ENCODE peak calls at places on chromosome 20, in four cellular contexts. M, B, S and Y are unnamed samples.
A peak's percentile ranks its signal among the peaks of the same experiment; 100 is the strongest.

GRCh38 chr20:59192533-59192896 is 28.9 kb downstream of the ZNF831 start:
- DNase-seq in B (no peak), M (no peak), S (no peak), Y (no peak)

GRCh38 chr20:60447703-60448102 is 489.5 kb downstream of the CDH26 start:
- DNase-seq in S (no peak), B (no peak), M (no peak), Y (no peak)

GRCh38 chr20:32580970-32581838 is 3.9 kb downstream of the NOL4L start:
- DNase-seq in M (peak; percentile 22), B (no peak), S (no peak), Y (no peak)

GRCh38 chr20:64166712-64167615 is 2.7 kb downstream of the MYT1 start:
- DNase-seq in M (no peak), S (no peak), B (no peak), Y (no peak)

GRCh38 chr20:57614490-57615471 is 5.4 kb downstream of the ZBP1 start:
- DNase-seq in B (peak; percentile 62), M (no peak), S (peak; percentile 30), Y (peak; percentile 3)

GRCh38 chr20:9839626-9840025 is 750 bp upstream of the PAK5 start:
- DNase-seq in S (no peak), B (no peak), M (no peak), Y (no peak)

GRCh38 chr20:561437-562231 is 18.0 kb upstream of the CSNK2A1 start:
- DNase-seq in M (peak; percentile 22), S (peak; percentile 66), B (no peak), Y (peak; percentile 78)

GRCh38 chr20:57880155-57880648 is 170.4 kb upstream of the PMEPA1 start:
- DNase-seq in B (peak; percentile 80), M (no peak), S (no peak), Y (no peak)

GRCh38 chr20:1697592-1697991 is 40.0 kb upstream of the SIRPG start:
- DNase-seq in B (no peak), S (no peak), M (no peak), Y (no peak)

GRCh38 chr20:35773154-35773751 is 1.4 kb downstream of the PHF20 start:
- DNase-seq in S (no peak), B (no peak), M (peak; percentile 62), Y (peak; percentile 40)

GRCh38 chr20:54464003-54464402 is 11.4 kb upstream of the DOK5 start:
- DNase-seq in M (no peak), S (no peak), B (no peak), Y (no peak)

GRCh38 chr20:58597021-58597940 is 53.8 kb upstream of the STX16 start:
- DNase-seq in B (no peak), S (peak; percentile 64), M (no peak), Y (no peak)

GRCh38 chr20:32031007-32031958 is 20.8 kb upstream of the HCK start:
- DNase-seq in B (peak; percentile 91), S (peak; percentile 87), M (peak; percentile 49), Y (peak; percentile 69)

GRCh38 chr20:16301981-16302380 is 271.3 kb downstream of the KIF16B start:
- DNase-seq in M (no peak), B (no peak), S (no peak), Y (no peak)

GRCh38 chr20:63628246-63628975 is 1.5 kb upstream of the GMEB2 start:
- DNase-seq in M (peak; percentile 48), S (peak; percentile 66), B (no peak), Y (peak; percentile 71)

GRCh38 chr20:32418376-32418775 is 60.2 kb downstream of the ASXL1 start:
- DNase-seq in S (no peak), B (no peak), M (no peak), Y (no peak)

GRCh38 chr20:50412069-50412468 is 98.1 kb upstream of the PTPN1 start:
- DNase-seq in S (no peak), M (no peak), B (no peak), Y (no peak)

GRCh38 chr20:45919951-45920794 is 8.2 kb upstream of the PLTP start:
- DNase-seq in M (no peak), B (no peak), S (peak; percentile 55), Y (no peak)

GRCh38 chr20:62572980-62573379 is 69.3 kb upstream of the SLCO4A1 start:
- DNase-seq in B (no peak), M (no peak), S (no peak), Y (no peak)

GRCh38 chr20:62569615-62570014 is 72.7 kb upstream of the SLCO4A1 start:
- DNase-seq in M (no peak), S (peak; percentile 61), B (no peak), Y (no peak)

GRCh38 chr20:62570403-62570802 is 71.9 kb upstream of the SLCO4A1 start:
- DNase-seq in M (no peak), B (no peak), S (peak; percentile 67), Y (no peak)

GRCh38 chr20:62570897-62571666 is 71.2 kb upstream of the SLCO4A1 start:
- DNase-seq in B (no peak), M (no peak), S (peak; percentile 71), Y (no peak)

DNA sequence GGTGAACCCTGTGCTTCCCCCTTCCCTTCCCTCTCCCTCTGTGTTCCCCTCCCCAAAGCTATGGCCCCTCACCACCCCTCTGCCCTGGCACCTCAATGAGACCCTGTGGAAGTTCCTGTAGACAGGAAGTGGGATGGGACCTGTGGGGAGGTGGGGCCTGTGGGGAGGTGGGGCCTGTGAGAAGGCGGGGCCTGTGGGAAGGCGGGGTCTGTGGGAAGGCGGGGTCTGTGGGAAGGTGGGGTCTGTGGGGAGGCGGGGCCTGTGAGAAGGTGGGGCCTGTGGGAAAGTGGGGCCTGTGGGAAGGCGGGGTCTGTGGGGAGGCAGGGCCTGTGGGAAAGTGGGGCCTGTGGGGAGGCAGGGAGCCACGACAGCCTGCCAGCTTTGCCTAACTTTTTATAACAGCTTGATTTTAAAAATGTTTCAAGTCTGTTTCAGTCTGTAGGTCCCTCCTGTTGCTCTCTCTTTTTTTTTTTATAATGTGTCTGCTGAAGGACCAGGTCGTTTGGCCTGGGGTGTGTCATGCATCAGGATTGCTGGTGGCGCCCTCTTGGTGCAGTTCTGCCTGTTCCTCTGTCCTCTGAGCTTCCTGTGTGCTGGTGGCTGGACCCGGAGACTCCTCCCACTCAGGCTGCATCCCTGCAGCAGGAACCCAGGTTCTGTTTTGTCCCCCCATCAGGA is 70.5 kb upstream of the SLCO4A1 start:
- DNase-seq in S (peak; percentile 72), M (no peak), B (no peak), Y (peak; percentile 67)
- TF ChIP-seq CTCF in S (no peak), M (no peak), B (no peak), Y (no peak)

DNA sequence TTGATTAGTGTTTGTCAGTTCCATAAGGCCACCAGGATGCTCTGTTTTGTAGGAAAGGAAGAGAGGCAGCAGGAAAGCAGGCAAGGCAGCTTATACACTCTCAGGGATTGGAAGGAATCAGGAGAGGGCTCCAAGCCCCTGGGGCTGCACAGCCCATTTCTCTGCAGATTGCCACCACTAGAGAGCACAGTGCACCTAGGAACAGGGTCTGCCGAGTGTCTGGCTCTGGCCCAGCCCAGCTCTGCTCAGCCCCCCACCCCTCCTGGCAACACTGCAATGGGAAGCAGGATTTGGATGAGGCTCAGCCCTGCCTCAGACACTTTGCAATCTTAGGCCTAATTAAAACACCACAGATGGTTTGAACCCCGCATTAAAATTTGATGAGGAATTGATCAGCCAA is 252.6 kb downstream of the DHX35 start:
- DNase-seq in B (no peak), S (no peak), M (no peak), Y (no peak)
- TF ChIP-seq CTCF in B (no peak), S (no peak), M (no peak), Y (no peak)

GRCh38 chr20:33653218-33653899 is 8.8 kb upstream of the C20orf144 start:
- DNase-seq in S (no peak), M (peak; percentile 55), B (no peak), Y (peak; percentile 79)
- TF ChIP-seq CTCF in S (peak; percentile 68), M (peak; percentile 66), B (peak; percentile 90), Y (peak; percentile 73)

DNA sequence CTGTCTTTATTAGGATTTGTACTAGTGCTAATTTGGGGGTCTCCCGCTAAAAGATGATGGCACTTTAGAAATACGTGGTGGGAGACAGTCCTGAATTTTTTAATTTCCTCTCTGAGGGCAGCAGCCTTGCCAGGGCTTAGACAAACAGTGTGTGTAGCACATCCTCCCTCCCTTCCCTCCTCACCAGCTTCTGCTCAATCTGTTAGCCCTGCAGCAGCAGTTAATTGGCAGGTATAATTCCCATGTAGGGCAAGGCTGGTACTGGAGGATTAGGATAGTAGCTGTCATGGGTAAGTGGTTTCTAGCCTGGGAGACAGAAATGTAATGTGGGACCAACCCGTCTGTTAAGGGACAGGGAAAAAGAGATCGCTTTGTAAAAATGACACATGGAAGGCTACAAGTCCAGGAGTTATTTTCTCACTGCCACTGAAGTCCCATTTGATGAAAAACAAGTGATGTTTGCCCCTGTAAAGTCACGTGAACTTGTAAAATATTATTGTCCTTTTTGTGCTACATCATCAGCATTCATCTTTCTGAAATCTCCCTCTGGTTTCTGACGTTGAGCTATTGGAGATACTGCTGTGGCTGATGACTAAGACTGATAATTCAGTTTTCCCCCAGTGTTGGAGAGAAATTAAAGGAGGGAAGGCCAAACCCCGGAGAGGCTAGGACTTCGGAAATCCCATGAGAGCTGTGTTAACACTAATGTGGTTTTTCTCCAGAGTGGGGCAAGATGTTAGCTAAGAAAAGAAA is 40.6 kb downstream of the CTNNBL1 start:
- DNase-seq in S (no peak), B (no peak), M (no peak), Y (no peak)
- TF ChIP-seq CTCF in S (no peak), B (no peak), M (no peak), Y (no peak)

DNA sequence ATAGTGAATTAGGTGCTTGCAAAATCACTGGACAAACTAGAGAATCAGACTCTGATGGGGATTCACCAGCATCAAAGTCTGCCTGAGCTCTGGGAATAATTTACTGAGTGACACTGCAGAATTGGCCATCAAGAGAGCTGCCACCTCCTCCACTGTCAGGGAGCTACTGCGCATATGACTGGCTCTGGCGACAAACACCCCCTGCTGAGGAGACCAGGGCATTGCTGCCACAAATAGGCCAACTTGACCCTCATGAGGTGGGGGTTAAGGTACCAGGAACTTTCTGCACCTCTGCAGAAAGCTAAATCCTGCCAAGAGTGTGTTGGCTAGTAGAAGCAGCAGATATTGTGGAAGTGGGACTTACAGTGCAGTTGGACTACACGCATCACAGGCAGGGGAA is 88.0 kb downstream of the CDS2 start:
- DNase-seq in B (peak; percentile 53), M (no peak), S (no peak), Y (no peak)
- TF ChIP-seq CTCF in B (no peak), M (no peak), S (no peak), Y (no peak)